ENCODE peak calls at places on chromosomes 2 and 18, in seven cellular contexts. O is NCI-H748 treated with DMSO at 0.1 percent for 48 hours, N is left ventricle myocardium superior, F is psoas muscle, D is uterus, U is NCI-H1417, I is iris pigment epithelial cell. V is an unnamed sample.

GRCh38 chr2:64779117-64779690 is 125.5 kb upstream of the SERTAD2 start:
- DNase-seq in O (no peak), N (no peak), F (no peak), D (no peak), U (no peak), I (peak), V (no peak)

GRCh38 chr2:46024146-46024779 is 272.9 kb upstream of the EPAS1 start:
- DNase-seq in O (no peak), N (no peak), F (no peak), D (no peak), U (no peak), I (no peak), V (no peak)

GRCh38 chr2:128638311-128638710 is 319.6 kb upstream of the HS6ST1 start:
- DNase-seq in O (no peak), N (no peak), F (no peak), D (no peak), U (no peak), I (no peak), V (no peak)

GRCh38 chr2:132715986-132716385 is 46.0 kb upstream of the LYPD1 start:
- DNase-seq in O (no peak), N (no peak), F (no peak), D (no peak), U (no peak), I (no peak), V (no peak)

GRCh38 chr2:183926433-183926832 is 671.9 kb upstream of the ZNF804A start:
- DNase-seq in O (no peak), N (no peak), F (no peak), D (no peak), U (no peak), I (no peak), V (no peak)

GRCh38 chr2:168515502-168515901 is 59.4 kb downstream of the CERS6 start:
- DNase-seq in O (no peak), N (no peak), F (no peak), D (no peak), U (no peak), I (peak), V (no peak)

GRCh38 chr2:149994057-149994728 is 406.6 kb upstream of the MMADHC start:
- DNase-seq in O (peak), N (no peak), F (no peak), D (no peak), U (no peak), I (peak), V (no peak)

GRCh38 chr2:88538362-88538917 is 85.9 kb upstream of the FOXI3 start:
- DNase-seq in O (no peak), N (no peak), F (no peak), D (no peak), U (no peak), I (no peak), V (no peak)

GRCh38 chr2:212337486-212338343 is 200.9 kb downstream of the ERBB4 start:
- DNase-seq in O (no peak), N (no peak), F (no peak), D (no peak), U (no peak), I (no peak), V (no peak)

GRCh38 chr18:32761231-32761785 is 11.5 kb downstream of the KLHL14 start:
- DNase-seq in O (no peak), N (no peak), F (no peak), D (no peak), U (no peak), I (no peak), V (no peak)

GRCh38 chr2:239251971-239252370 is 148.8 kb downstream of the HDAC4 start:
- DNase-seq in O (no peak), N (no peak), F (peak), D (no peak), U (no peak), I (no peak), V (no peak)

GRCh38 chr2:190977505-190977904 is 36.5 kb downstream of the STAT1 start:
- DNase-seq in O (no peak), N (no peak), F (no peak), D (no peak), U (no peak), I (no peak), V (no peak)

GRCh38 chr18:58862851-58863538 is 1.7 kb upstream of the ZNF532 start:
- DNase-seq in O (peak), N (peak), F (peak), D (peak), U (peak), I (no peak), V (peak)

GRCh38 chr2:183678908-183679307 is 554.7 kb downstream of the NUP35 start:
- DNase-seq in O (peak), N (no peak), F (no peak), D (no peak), U (no peak), I (no peak), V (no peak)

GRCh38 chr2:139969301-139969700 is 1189.1 kb upstream of the NXPH2 start:
- DNase-seq in O (no peak), N (no peak), F (no peak), D (no peak), U (no peak), I (no peak), V (no peak)

GRCh38 chr2:181829230-181829629 is 62.3 kb upstream of the ITPRID2 start:
- DNase-seq in O (no peak), N (no peak), F (no peak), D (no peak), U (no peak), I (no peak), V (no peak)

GRCh38 chr18:77635441-77635840 is 385.8 kb downstream of the GALR1 start:
- DNase-seq in O (no peak), N (peak), F (no peak), D (peak), U (no peak), I (no peak), V (no peak)

GRCh38 chr2:219459460-219460311 is 25.0 kb downstream of the SPEG start:
- DNase-seq in O (peak), N (peak), F (peak), D (peak), U (peak), I (peak), V (peak)

GRCh38 chr2:96353032-96353561 is 17.5 kb downstream of the NCAPH start:
- DNase-seq in O (peak), N (peak), F (peak), D (peak), U (no peak), I (peak), V (peak)

GRCh38 chr2:198004173-198004572 is 199.8 kb downstream of the PLCL1 start:
- DNase-seq in O (no peak), N (no peak), F (no peak), D (no peak), U (no peak), I (no peak), V (no peak)

GRCh38 chr2:43819489-43820163 is 19.0 kb downstream of the ABCG5 start:
- DNase-seq in O (no peak), N (no peak), F (no peak), D (no peak), U (no peak), I (no peak), V (no peak)

GRCh38 chr2:35946431-35946991 is 409.1 kb upstream of the CRIM1 start:
- DNase-seq in O (no peak), N (no peak), F (no peak), D (no peak), U (no peak), I (no peak), V (no peak)

GRCh38 chr2:75954761-75955160 is 244.0 kb upstream of the GCFC2 start:
- DNase-seq in O (no peak), N (no peak), F (no peak), D (no peak), U (no peak), I (no peak), V (no peak)

GRCh38 chr2:122804494-122804893 is 1049.0 kb downstream of the TSN start:
- DNase-seq in O (no peak), N (no peak), F (no peak), D (no peak), U (no peak), I (no peak), V (no peak)

GRCh38 chr2:106531676-106532075 is 44.5 kb downstream of the CD8B2 start:
- DNase-seq in O (no peak), N (no peak), F (no peak), D (no peak), U (no peak), I (no peak), V (no peak)

GRCh38 chr2:207408086-207408794 is 121.5 kb upstream of the CREB1 start:
- DNase-seq in O (peak), N (no peak), F (no peak), D (no peak), U (peak), I (no peak), V (no peak)

GRCh38 chr2:44801676-44802408 is 139.7 kb upstream of the SIX3 start:
- DNase-seq in O (no peak), N (no peak), F (no peak), D (no peak), U (no peak), I (no peak), V (no peak)

GRCh38 chr2:37287966-37288365 is 36.7 kb downstream of the PRKD3 start:
- DNase-seq in O (no peak), N (no peak), F (no peak), D (no peak), U (peak), I (no peak), V (no peak)

GRCh38 chr18:78106946-78107345 is 857.3 kb downstream of the GALR1 start:
- DNase-seq in O (no peak), N (no peak), F (no peak), D (no peak), U (no peak), I (no peak), V (no peak)

GRCh38 chr2:207734264-207734635 is 22.8 kb downstream of the CCNYL1 start:
- DNase-seq in O (no peak), N (no peak), F (no peak), D (no peak), U (no peak), I (peak), V (no peak)

GRCh38 chr18:3042337-3042736 is 29.4 kb upstream of the LPIN2 start:
- DNase-seq in O (no peak), N (no peak), F (no peak), D (no peak), U (no peak), I (no peak), V (no peak)

GRCh38 chr2:133097666-133098065 is 427.7 kb upstream of the LYPD1 start:
- DNase-seq in O (no peak), N (no peak), F (no peak), D (no peak), U (no peak), I (peak), V (no peak)

GRCh38 chr18:48543228-48543627 is 4.4 kb downstream of the CTIF start:
- DNase-seq in O (no peak), N (no peak), F (no peak), D (no peak), U (peak), I (peak), V (no peak)

GRCh38 chr18:34760444-34760843 is 50.3 kb downstream of the DTNA start:
- DNase-seq in O (no peak), N (peak), F (peak), D (no peak), U (no peak), I (no peak), V (peak)

GRCh38 chr2:219142329-219142728 is 18.3 kb downstream of the NHEJ1 start:
- DNase-seq in O (no peak), N (no peak), F (peak), D (no peak), U (no peak), I (peak), V (no peak)

GRCh38 chr18:69885841-69886531 is 61.7 kb downstream of the CD226 start:
- DNase-seq in O (no peak), N (no peak), F (no peak), D (no peak), U (no peak), I (no peak), V (no peak)

GRCh38 chr2:54310314-54310713 is 54.3 kb upstream of the TSPYL6 start:
- DNase-seq in O (no peak), N (no peak), F (no peak), D (no peak), U (no peak), I (no peak), V (no peak)

GRCh38 chr2:232981767-232982360 is 31.2 kb downstream of the NGEF start:
- DNase-seq in O (no peak), N (no peak), F (no peak), D (no peak), U (peak), I (no peak), V (peak)

GRCh38 chr2:241559489-241560180 is 1.1 kb downstream of the BOK start:
- DNase-seq in O (peak), N (no peak), F (no peak), D (no peak), U (no peak), I (peak), V (peak)

GRCh38 chr2:20534913-20535801 is 88.3 kb downstream of the RHOB start:
- DNase-seq in O (no peak), N (peak), F (peak), D (no peak), U (no peak), I (no peak), V (peak)